ENCODE peak calls at places on chromosomes 13 and 19, in seven cellular contexts. B is AG04450, H is GM20000, U is pancreas, J is sigmoid colon, Z is endodermal cell, F is IMR-90. Y is an unnamed sample.

GRCh38 chr13:86298741-86299140 is 499.5 kb upstream of the SLITRK6 start:
- DNase-seq in B (no peak), H (no peak), U (no peak), J (no peak), Z (no peak), F (no peak), Y (no peak)

GRCh38 chr13:37640499-37640898 is 41.9 kb upstream of the POSTN start:
- DNase-seq in B (peak), H (no peak), U (no peak), J (no peak), Z (no peak), F (peak), Y (no peak)

GRCh38 chr13:79901336-79901735 is 420.4 kb downstream of the NDFIP2 start:
- DNase-seq in B (no peak), H (no peak), U (no peak), J (no peak), Z (no peak), F (peak), Y (no peak)

GRCh38 chr19:15584541-15585115 is 30.4 kb upstream of the CYP4F8 start:
- DNase-seq in B (peak), H (peak), U (peak), J (peak), Z (peak), F (peak), Y (peak)

GRCh38 chr19:23772668-23773063 is 14.0 kb upstream of the ZNF681 start:
- DNase-seq in B (no peak), H (no peak), U (no peak), J (no peak), Z (no peak), F (no peak), Y (no peak)

GRCh38 chr19:51810228-51810627 is 15.3 kb downstream of the FPR3 start:
- DNase-seq in B (no peak), H (no peak), U (no peak), J (no peak), Z (no peak), F (no peak), Y (no peak)

GRCh38 chr19:49689133-49690072 is at the start of gene ADM5:
- DNase-seq in B (no peak), H (no peak), U (peak), J (no peak), Z (peak), F (no peak), Y (peak)

GRCh38 chr13:82407321-82407720 is 1475.0 kb downstream of the SLITRK1 start:
- DNase-seq in B (no peak), H (no peak), U (no peak), J (no peak), Z (no peak), F (no peak), Y (no peak)

GRCh38 chr13:109148243-109148642 is 518.8 kb downstream of the MYO16 start:
- DNase-seq in B (peak), H (no peak), U (no peak), J (no peak), Z (no peak), F (peak), Y (no peak)

GRCh38 chr13:77696006-77696862 is 1.3 kb upstream of the SLAIN1 start:
- DNase-seq in B (no peak), H (peak), U (no peak), J (no peak), Z (peak), F (no peak), Y (no peak)

GRCh38 chr13:44024496-44025155 is 144.9 kb downstream of the LACC1 start:
- DNase-seq in B (no peak), H (no peak), U (no peak), J (no peak), Z (peak), F (no peak), Y (no peak)

GRCh38 chr19:4064073-4064550 is 2.6 kb downstream of the ZBTB7A start:
- DNase-seq in B (no peak), H (no peak), U (peak), J (peak), Z (peak), F (peak), Y (peak)

GRCh38 chr19:4063369-4064072 is 3.2 kb downstream of the ZBTB7A start:
- DNase-seq in B (no peak), H (no peak), U (no peak), J (no peak), Z (peak), F (no peak), Y (no peak)

GRCh38 chr19:4066176-4066606 is 508 bp downstream of the ZBTB7A start:
- DNase-seq in B (no peak), H (no peak), U (no peak), J (peak), Z (no peak), F (no peak), Y (no peak)

GRCh38 chr19:4065430-4066175 is 1.1 kb downstream of the ZBTB7A start:
- DNase-seq in B (peak), H (peak), U (peak), J (peak), Z (peak), F (peak), Y (peak)

GRCh38 chr19:4064551-4065260 is 2.0 kb downstream of the ZBTB7A start:
- DNase-seq in B (no peak), H (peak), U (peak), J (peak), Z (peak), F (no peak), Y (peak)
- TF ChIP-seq CTCF in B (no peak), H (no peak), U (no peak), J (no peak), Z (no peak), F (no peak), Y (no peak)

GRCh38 chr19:13712767-13713201 is 51.5 kb upstream of the MRI1 start:
- DNase-seq in B (no peak), H (no peak), U (no peak), J (no peak), Z (no peak), F (no peak), Y (no peak)

GRCh38 chr19:13717194-13717643 is 47.1 kb upstream of the MRI1 start:
- DNase-seq in B (peak), H (no peak), U (no peak), J (no peak), Z (no peak), F (peak), Y (no peak)

GRCh38 chr19:13723206-13723605 is 41.1 kb upstream of the MRI1 start:
- DNase-seq in B (no peak), H (no peak), U (no peak), J (no peak), Z (no peak), F (peak), Y (no peak)

DNA sequence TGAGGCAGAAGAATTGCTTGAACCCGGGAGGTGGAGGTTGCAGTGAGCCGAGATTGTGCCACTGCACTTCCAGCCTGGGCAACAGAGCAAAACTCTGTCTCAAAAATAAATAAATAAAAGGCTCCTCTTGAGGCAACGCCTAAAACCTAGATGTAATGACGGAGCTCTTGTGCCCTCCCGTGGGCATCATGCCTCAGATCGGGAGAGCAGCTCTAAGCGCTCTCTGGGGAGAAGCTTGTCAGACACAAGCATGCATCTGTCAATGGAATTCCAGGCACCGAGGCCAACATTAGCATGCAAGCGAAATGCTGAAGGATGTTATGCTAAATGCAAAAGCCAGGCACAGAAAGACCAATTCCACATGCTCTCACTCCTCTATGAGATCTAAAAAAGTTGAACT is 45.6 kb upstream of the MRI1 start:
- DNase-seq in B (peak), H (no peak), U (no peak), J (no peak), Z (peak), F (peak), Y (no peak)
- TF ChIP-seq CTCF in B (peak), H (no peak), U (no peak), J (no peak), Z (peak), F (peak), Y (no peak)

GRCh38 chr19:5170329-5170745 is 170.3 kb downstream of the PTPRS start:
- DNase-seq in B (no peak), H (no peak), U (no peak), J (no peak), Z (peak), F (no peak), Y (peak)
- TF ChIP-seq CTCF in B (peak), H (peak), U (peak), J (no peak), Z (peak), F (peak), Y (peak)

DNA sequence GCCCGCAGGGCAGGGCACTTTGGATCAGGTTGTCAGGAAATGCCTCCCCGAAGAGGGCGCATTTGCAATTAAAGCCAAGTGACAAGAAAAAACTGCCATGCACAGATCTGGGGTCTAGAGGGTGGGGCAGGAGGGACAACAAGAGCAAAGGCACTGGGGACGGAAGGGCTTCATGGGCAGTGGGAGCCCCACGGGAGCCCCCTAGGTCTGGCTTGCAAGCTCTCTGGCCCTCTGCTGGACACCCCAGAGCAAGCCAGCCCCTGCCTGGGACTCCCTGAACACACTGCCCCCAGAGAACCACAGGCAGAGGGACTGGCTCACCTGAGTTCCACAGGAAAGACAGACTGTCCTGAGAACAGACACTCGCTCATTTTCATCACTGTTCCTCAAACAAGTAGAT is 30.2 kb upstream of the C19orf12 start:
- DNase-seq in B (no peak), H (no peak), U (no peak), J (no peak), Z (peak), F (no peak), Y (no peak)
- TF ChIP-seq CTCF in B (peak), H (no peak), U (no peak), J (no peak), Z (peak), F (no peak), Y (no peak)

DNA sequence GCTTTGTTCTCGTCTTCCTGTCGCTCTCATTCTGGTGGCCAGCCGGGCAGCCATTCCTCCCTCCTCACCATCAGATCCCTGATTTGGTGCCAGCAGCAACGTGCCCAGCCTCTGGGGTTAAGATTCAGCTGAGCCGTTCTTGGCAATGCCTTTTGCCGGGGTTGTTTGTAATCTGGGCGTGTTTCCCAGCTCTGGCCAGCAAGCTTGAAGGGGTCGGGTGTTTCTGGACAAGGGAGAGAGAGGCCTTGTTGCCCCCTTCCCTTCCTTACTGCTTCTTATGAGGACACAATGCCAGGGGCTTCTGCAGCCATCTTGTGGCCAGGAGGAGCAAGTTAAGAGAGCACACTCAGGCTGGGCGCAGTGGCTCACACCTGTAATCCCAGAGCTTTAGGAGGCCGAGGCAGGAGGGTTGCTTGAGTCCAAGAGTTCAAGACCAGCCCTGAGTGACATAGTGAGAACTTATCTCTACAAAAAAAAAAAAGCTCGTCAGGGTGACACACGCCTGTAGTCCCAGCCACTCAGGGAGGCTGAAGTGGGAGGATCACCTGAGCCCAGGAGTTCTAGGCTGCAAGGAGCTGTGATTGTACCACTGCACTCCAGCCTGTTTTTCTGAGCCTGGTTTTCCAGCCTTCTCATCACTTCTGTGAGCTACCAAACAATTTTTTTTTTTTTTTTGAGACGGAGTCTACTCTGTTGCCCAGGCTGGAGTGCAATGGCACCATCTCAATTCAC is 10.7 kb upstream of the CRTC1 start:
- DNase-seq in B (no peak), H (peak), U (no peak), J (no peak), Z (no peak), F (peak), Y (no peak)
- TF ChIP-seq CTCF in B (peak), H (no peak), U (no peak), J (no peak), Z (peak), F (peak), Y (no peak)

DNA sequence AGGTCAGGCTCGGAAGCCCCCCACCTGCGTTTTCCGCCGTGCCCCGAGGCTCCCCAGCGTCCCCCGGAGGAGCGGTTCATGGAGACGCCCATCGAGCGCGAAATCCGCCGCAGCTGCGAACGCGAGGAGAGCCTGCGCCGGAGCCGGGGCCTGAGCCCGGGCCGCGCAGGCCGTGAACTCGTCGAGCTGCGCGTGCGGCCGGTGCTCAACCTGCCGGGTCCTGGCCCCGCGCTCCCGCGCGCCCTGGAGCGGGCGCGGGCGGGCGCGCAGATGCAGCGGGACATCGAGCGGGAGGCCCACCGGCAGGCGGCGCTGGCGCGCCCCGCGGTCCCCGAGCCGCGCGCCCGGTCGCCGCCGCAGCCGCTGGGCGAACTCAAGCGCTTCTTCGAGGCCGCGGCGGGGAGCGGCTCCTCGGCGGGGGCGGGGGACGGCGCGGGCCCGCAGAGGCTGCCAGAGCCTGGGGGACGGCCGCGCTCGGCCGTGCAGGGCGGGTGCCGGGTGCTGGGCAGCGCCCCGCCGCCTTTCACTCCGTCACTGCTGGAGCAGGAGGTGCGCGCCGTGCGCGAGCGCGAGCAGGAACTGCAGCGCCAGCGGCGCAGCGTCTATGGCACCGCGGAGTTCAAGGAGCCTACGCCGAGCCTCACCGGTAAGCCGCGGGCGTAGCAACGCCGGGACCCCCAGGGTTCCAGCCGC is 792 bp downstream of the MISP3 start:
- DNase-seq in B (no peak), H (peak), U (peak), J (peak), Z (peak), F (peak), Y (peak)
- TF ChIP-seq CTCF in B (no peak), H (peak), U (peak), J (no peak), Z (peak), F (peak), Y (peak)

GRCh38 chr13:112213467-112214245 is 146.7 kb downstream of the SOX1 start:
- DNase-seq in B (no peak), H (no peak), U (peak), J (no peak), Z (no peak), F (no peak), Y (peak)
- TF ChIP-seq CTCF in B (no peak), H (no peak), U (no peak), J (no peak), Z (no peak), F (no peak), Y (no peak)

GRCh38 chr13:90420683-90421082 is 926.8 kb upstream of the MIR17HG start:
- DNase-seq in B (no peak), H (no peak), U (no peak), J (no peak), Z (no peak), F (peak), Y (no peak)
- TF ChIP-seq CTCF in B (peak), H (no peak), U (no peak), J (no peak), Z (peak), F (peak), Y (no peak)

DNA sequence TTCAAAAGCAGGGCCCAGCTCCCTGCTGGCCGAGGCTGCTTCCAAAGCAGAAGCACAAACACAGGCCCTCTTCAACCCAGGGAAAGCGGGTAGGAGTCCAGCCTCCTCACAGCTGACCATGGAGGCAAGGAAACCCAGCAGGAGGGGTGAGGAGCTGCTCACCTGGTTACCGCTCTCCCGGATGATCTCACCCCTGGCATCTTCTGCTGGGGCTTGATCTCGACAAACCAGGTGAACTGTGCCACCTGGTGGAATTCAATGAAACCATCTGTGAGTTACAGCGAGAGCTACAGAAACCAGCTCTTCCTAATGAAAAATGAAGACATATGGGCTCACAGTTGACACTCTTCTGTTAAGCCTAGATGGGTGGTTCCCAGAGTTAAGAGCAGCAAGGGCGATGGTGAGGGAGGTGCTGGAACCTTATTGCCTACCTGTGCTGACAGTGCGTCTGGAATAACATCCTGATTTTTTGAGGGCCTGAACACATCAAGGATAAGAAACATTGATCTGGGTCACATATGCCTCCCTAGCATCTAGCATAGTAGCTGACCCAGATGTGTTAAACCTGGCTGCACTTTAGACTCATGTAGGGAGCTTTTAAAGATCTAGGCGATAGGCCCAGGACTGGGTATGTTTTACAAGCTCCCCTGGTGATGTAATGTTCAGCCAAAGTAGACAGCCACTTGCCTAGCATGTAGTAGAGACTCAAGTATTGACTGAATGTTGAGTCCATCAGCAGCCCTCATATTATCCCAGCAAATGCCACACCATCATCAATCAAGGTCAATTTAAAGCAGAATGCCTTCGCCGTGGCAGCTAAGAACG is 6.1 kb downstream of the DHRS12 start:
- DNase-seq in B (no peak), H (peak), U (peak), J (peak), Z (peak), F (peak), Y (peak)
- TF ChIP-seq CTCF in B (peak), H (peak), U (peak), J (no peak), Z (peak), F (peak), Y (peak)

GRCh38 chr13:30700364-30700763 is 35.0 kb upstream of the ALOX5AP start:
- DNase-seq in B (no peak), H (no peak), U (no peak), J (no peak), Z (no peak), F (no peak), Y (no peak)

GRCh38 chr13:30704596-30704995 is 30.7 kb upstream of the ALOX5AP start:
- DNase-seq in B (no peak), H (no peak), U (no peak), J (no peak), Z (no peak), F (no peak), Y (no peak)

GRCh38 chr13:30698488-30699005 is 36.8 kb upstream of the ALOX5AP start:
- DNase-seq in B (no peak), H (no peak), U (no peak), J (no peak), Z (peak), F (no peak), Y (peak)

GRCh38 chr13:30705672-30706071 is 29.7 kb upstream of the ALOX5AP start:
- DNase-seq in B (no peak), H (no peak), U (no peak), J (no peak), Z (peak), F (no peak), Y (no peak)

DNA sequence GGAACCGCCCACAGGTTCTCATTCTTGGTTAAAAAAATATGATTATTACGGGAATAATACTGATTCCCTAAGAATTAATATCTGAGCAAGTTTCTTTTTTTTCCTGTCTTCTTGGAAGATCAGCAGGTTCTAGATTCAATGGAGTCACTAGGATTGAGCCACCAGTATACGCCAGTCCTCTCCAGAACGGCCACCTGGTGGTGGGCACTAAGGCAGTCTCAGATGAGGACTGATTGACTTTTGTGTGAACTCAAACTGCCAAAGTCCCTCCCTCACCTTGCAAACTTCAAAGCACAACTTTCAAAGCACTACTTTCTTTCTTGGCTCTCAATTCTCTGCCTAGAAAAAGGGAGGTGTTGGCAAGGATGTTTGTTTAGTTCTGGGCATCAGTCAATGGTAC is 33.3 kb upstream of the ALOX5AP start:
- DNase-seq in B (no peak), H (no peak), U (no peak), J (no peak), Z (peak), F (no peak), Y (no peak)
- TF ChIP-seq CTCF in B (no peak), H (no peak), U (no peak), J (no peak), Z (peak), F (no peak), Y (no peak)